ENCODE peak calls at places on chromosomes 16 and 17, in seven cellular contexts. K is foreskin fibroblast; C is CD8-positive, alpha-beta T cell; D is ovary; A is HFFc6; T is thoracic aorta; G is tibial nerve. N is an unnamed sample.

GRCh38 chr17:50397111-50397918 is at the start of gene LRRC59:
- DNase-seq in K (peak), C (peak), D (peak), A (peak), T (peak), G (peak), N (peak)

GRCh38 chr16:53309457-53309856 is 124.8 kb upstream of the RBL2 start:
- DNase-seq in K (no peak), C (no peak), D (no peak), A (no peak), T (no peak), G (no peak), N (no peak)

GRCh38 chr16:14168146-14168545 is 97.0 kb downstream of the MRTFB start:
- DNase-seq in K (no peak), C (no peak), D (no peak), A (no peak), T (no peak), G (no peak), N (no peak)

GRCh38 chr17:76379275-76379641 is 5.2 kb upstream of the SPHK1 start:
- DNase-seq in K (no peak), C (no peak), D (no peak), A (no peak), T (no peak), G (no peak), N (no peak)

GRCh38 chr17:7589204-7589868 is 558 bp downstream of the SOX15 start:
- DNase-seq in K (peak), C (peak), D (peak), A (peak), T (no peak), G (peak), N (peak)

GRCh38 chr17:64694207-64694606 is 32.1 kb upstream of the SMURF2 start:
- DNase-seq in K (peak), C (no peak), D (no peak), A (peak), T (peak), G (peak), N (no peak)

GRCh38 chr17:42783062-42783777 is 2.8 kb downstream of the WNK4 start:
- DNase-seq in K (peak), C (no peak), D (no peak), A (peak), T (no peak), G (no peak), N (no peak)

GRCh38 chr17:39643271-39643670 is 6.3 kb downstream of the STARD3 start:
- DNase-seq in K (peak), C (no peak), D (no peak), A (no peak), T (no peak), G (no peak), N (no peak)

GRCh38 chr17:76742958-76743357 is 5.0 kb downstream of the MFSD11 start:
- DNase-seq in K (peak), C (no peak), D (no peak), A (no peak), T (no peak), G (no peak), N (no peak)

GRCh38 chr17:38606646-38607611 is 1.2 kb upstream of the SRCIN1 start:
- DNase-seq in K (no peak), C (no peak), D (no peak), A (no peak), T (no peak), G (no peak), N (no peak)

GRCh38 chr17:48107137-48108055 is at the start of gene SNX11:
- DNase-seq in K (peak), C (peak), D (peak), A (peak), T (peak), G (peak), N (peak)
- TF ChIP-seq CTCF in K (no peak), C (no peak), D (no peak), A (peak), T (no peak), G (no peak), N (no peak)

DNA sequence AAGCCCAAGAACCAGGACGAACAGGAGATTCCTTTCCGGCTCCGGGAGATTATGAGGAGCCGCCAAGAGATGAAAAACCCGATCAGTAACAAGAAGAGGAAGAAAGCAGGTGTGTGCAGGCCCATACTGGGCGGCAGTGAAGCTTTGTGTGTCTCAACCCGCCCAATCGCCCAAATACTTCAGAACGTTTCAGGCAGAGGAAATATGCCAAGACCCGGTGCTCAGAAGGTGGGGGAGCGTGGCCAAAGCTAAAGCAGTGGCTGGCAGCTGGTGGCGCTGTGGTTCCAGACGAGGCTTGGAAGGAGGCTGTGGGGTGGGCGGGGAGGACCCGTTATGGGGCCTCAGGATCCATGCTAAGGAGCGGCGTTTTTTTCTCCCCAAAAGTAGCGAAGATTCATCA is 1.2 kb downstream of the CCDC137 start:
- DNase-seq in K (no peak), C (no peak), D (no peak), A (no peak), T (no peak), G (no peak), N (no peak)
- TF ChIP-seq CTCF in K (no peak), C (no peak), D (no peak), A (peak), T (no peak), G (no peak), N (no peak)

GRCh38 chr16:9898555-9898954 is 283.7 kb downstream of the GRIN2A start:
- DNase-seq in K (no peak), C (no peak), D (no peak), A (no peak), T (no peak), G (no peak), N (no peak)

GRCh38 chr16:9898121-9898520 is 284.1 kb downstream of the GRIN2A start:
- DNase-seq in K (no peak), C (no peak), D (no peak), A (no peak), T (no peak), G (no peak), N (no peak)

GRCh38 chr16:9900576-9900975 is 281.7 kb downstream of the GRIN2A start:
- DNase-seq in K (no peak), C (no peak), D (no peak), A (no peak), T (no peak), G (no peak), N (no peak)

DNA sequence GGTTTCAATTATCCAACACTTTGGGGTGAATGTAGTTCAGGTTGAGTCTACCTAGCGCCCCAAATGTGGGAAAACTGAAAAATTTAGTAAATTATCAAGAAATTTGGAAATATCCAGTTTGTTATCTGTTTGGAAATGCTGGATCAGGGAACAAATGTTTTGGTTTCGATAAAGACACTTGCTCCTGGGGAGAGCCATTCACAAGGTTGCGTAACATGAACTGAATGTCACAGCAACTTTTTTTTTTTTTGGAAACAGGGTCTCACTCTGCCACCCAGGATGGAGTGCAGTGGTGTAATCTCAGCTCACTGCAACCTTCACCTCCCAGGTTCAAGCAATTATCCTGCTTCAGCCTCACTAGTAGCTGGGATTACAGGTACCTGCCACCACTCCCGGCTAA is 286.4 kb downstream of the GRIN2A start:
- DNase-seq in K (no peak), C (no peak), D (no peak), A (no peak), T (no peak), G (no peak), N (no peak)
- TF ChIP-seq CTCF in K (no peak), C (no peak), D (no peak), A (no peak), T (no peak), G (no peak), N (no peak)

GRCh38 chr17:57735707-57736106 is 9.4 kb downstream of the CCDC182 start:
- DNase-seq in K (no peak), C (no peak), D (no peak), A (no peak), T (no peak), G (no peak), N (peak)

GRCh38 chr17:57737450-57737849 is 7.6 kb downstream of the CCDC182 start:
- DNase-seq in K (no peak), C (no peak), D (no peak), A (no peak), T (no peak), G (no peak), N (no peak)

GRCh38 chr17:57735230-57735629 is 9.9 kb downstream of the CCDC182 start:
- DNase-seq in K (no peak), C (no peak), D (no peak), A (no peak), T (no peak), G (no peak), N (no peak)

GRCh38 chr17:57740225-57740528 is 4.9 kb downstream of the CCDC182 start:
- DNase-seq in K (no peak), C (no peak), D (no peak), A (no peak), T (no peak), G (no peak), N (no peak)

GRCh38 chr17:57739402-57740224 is 5.5 kb downstream of the CCDC182 start:
- DNase-seq in K (peak), C (no peak), D (no peak), A (no peak), T (no peak), G (no peak), N (peak)
- TF ChIP-seq CTCF in K (no peak), C (no peak), D (no peak), A (peak), T (no peak), G (no peak), N (peak)

GRCh38 chr16:88623858-88624257 is 14.5 kb upstream of the IL17C start:
- DNase-seq in K (no peak), C (no peak), D (no peak), A (no peak), T (no peak), G (no peak), N (no peak)

GRCh38 chr16:88626646-88627045 is 11.7 kb upstream of the IL17C start:
- DNase-seq in K (peak), C (no peak), D (no peak), A (no peak), T (no peak), G (no peak), N (no peak)

GRCh38 chr16:88622866-88623265 is 15.5 kb upstream of the IL17C start:
- DNase-seq in K (no peak), C (no peak), D (no peak), A (no peak), T (no peak), G (no peak), N (no peak)

GRCh38 chr16:88624977-88625576 is 13.3 kb upstream of the IL17C start:
- DNase-seq in K (no peak), C (no peak), D (no peak), A (no peak), T (no peak), G (no peak), N (no peak)

DNA sequence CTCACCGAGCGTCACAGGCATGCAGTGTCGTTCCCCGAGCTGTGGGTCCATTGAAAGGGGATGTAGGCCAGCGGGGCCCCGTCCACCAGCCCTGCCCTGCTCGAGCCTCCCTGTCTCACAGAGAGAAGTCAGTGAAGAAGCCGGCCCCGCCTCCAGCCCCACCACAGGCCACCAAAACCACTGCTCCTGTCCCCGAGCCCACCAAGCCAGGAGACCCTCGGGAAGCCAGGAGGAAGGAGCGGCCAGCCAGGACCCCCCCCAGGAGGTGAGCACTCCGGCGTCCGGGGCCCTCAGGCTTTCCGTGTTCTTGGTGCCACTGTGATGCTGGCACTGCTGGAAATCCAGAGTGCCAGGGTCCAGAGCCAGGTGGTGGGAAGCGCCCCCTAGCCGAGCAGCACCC is 13.9 kb upstream of the IL17C start:
- DNase-seq in K (no peak), C (no peak), D (no peak), A (no peak), T (no peak), G (no peak), N (no peak)
- TF ChIP-seq CTCF in K (no peak), C (no peak), D (no peak), A (no peak), T (no peak), G (no peak), N (no peak)

GRCh38 chr16:79726902-79727301 is 126.4 kb upstream of the MAF start:
- DNase-seq in K (no peak), C (no peak), D (no peak), A (no peak), T (no peak), G (no peak), N (no peak)

GRCh38 chr16:79716645-79717323 is 116.2 kb upstream of the MAF start:
- DNase-seq in K (no peak), C (no peak), D (no peak), A (no peak), T (no peak), G (no peak), N (no peak)

GRCh38 chr16:79717324-79717848 is 116.8 kb upstream of the MAF start:
- DNase-seq in K (no peak), C (no peak), D (no peak), A (no peak), T (no peak), G (no peak), N (no peak)

GRCh38 chr16:79723583-79724168 is 123.1 kb upstream of the MAF start:
- DNase-seq in K (no peak), C (no peak), D (no peak), A (no peak), T (no peak), G (no peak), N (no peak)

GRCh38 chr16:79721186-79721745 is 120.7 kb upstream of the MAF start:
- DNase-seq in K (no peak), C (no peak), D (peak), A (no peak), T (no peak), G (no peak), N (no peak)
- TF ChIP-seq CTCF in K (no peak), C (no peak), D (no peak), A (no peak), T (no peak), G (no peak), N (no peak)

DNA sequence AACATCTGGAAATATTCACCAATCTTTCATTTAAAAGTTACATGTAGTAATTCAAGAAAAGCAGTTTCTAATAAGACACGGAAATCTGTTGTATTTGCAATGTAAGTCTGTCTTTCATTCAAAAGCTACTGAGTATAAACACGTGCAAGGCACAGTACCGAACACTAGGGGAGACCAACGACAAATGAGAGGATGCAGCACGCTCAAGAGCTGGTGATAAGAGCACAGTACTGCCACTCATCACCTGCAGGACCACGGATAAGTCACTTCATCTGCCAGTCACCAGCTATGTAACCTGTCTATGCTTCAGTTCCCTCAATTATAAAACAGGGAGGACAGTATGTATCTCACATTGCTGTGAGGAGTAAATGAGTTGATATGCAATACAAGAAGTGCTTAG is 67.1 kb downstream of the CLEC18A start:
- DNase-seq in K (peak), C (peak), D (no peak), A (no peak), T (no peak), G (no peak), N (peak)
- TF ChIP-seq CTCF in K (peak), C (peak), D (no peak), A (peak), T (no peak), G (no peak), N (peak)

DNA sequence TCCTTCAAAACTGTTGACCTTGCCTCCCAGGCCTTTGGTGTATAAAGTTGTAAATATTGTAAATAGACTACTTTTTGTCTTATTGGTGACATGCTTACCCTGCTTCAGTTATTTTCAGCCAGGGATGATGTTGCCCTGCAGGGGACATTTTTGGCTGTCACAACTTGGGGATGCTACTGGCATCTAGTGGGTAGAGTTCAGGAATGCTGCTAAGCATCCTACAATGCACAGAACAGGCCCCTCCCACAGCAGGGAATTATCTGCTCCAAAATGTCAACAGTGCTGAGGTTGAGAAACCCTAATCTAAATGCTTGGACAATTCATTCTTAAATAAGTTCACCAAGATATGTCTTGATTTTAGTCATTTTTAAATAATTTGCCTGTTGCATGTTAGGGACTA is 459.8 kb downstream of the PMP22 start:
- DNase-seq in K (no peak), C (no peak), D (no peak), A (no peak), T (no peak), G (no peak), N (no peak)
- TF ChIP-seq CTCF in K (no peak), C (no peak), D (no peak), A (no peak), T (no peak), G (no peak), N (no peak)

DNA sequence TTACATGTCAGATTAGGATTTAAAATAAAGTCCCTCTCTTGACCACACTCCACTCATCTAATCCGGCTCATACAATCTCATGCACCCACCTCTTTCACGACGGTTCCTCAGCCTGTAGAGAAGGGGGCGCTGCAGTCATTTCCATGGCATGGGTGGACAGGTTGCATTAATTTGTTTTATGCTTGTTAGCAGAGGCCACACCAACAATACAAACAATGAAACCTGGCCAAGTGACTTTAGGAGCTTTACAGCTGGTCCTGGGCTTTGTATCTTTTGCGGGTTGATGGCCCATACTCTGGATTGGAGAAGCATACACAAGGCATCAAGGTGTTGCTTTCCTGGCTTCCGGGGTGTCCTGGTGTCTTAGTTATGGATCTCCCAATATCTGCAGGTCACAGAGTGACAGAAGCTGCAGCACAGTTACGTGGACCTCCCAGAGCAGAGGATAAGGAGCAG is 9.7 kb upstream of the SNF8 start:
- DNase-seq in K (peak), C (no peak), D (no peak), A (peak), T (no peak), G (no peak), N (no peak)
- TF ChIP-seq CTCF in K (peak), C (no peak), D (no peak), A (peak), T (no peak), G (no peak), N (peak)

GRCh38 chr17:31843382-31843780 is 15.7 kb downstream of the COPRS start:
- DNase-seq in K (peak), C (no peak), D (no peak), A (no peak), T (no peak), G (no peak), N (no peak)

GRCh38 chr17:31838641-31839225 is 20.3 kb downstream of the COPRS start:
- DNase-seq in K (peak), C (no peak), D (no peak), A (no peak), T (no peak), G (no peak), N (no peak)

GRCh38 chr17:31841850-31842415 is 17.1 kb downstream of the COPRS start:
- DNase-seq in K (no peak), C (no peak), D (no peak), A (no peak), T (no peak), G (no peak), N (no peak)

GRCh38 chr17:31842416-31843381 is 16.3 kb downstream of the COPRS start:
- DNase-seq in K (peak), C (peak), D (peak), A (peak), T (no peak), G (peak), N (peak)
- TF ChIP-seq CTCF in K (peak), C (peak), D (peak), A (peak), T (peak), G (peak), N (peak)

N was measured in GM13977.